ENCODE peak calls at places on chromosomes 4 and X, in six cellular contexts. B is AG10803, V is A549, S is neural crest cell, R is hepatocyte, I is stomach. E is an unnamed sample.

GRCh38 chr4:2263701-2264321 is 1.9 kb upstream of the MXD4 start:
- DNase-seq in I (no peak), S (no peak), R (no peak), V (no peak), B (no peak), E (no peak)

GRCh38 chr4:86043755-86044592 is 315.9 kb downstream of the MAPK10 start:
- DNase-seq in B (peak), R (peak), I (no peak), V (peak), S (peak), E (no peak)

GRCh38 chrX:51406688-51407519 is 74.3 kb downstream of the NUDT10 start:
- DNase-seq in V (no peak), R (no peak), I (no peak), B (no peak), S (no peak), E (no peak)

GRCh38 chrX:116198810-116199209 is 28.3 kb downstream of the AGTR2 start:
- DNase-seq in R (no peak), I (no peak), V (peak), S (no peak), B (no peak), E (peak)

GRCh38 chr4:39933689-39934590 is 43.8 kb downstream of the PDS5A start:
- DNase-seq in I (no peak), B (peak), R (no peak), V (no peak), S (no peak), E (no peak)

GRCh38 chr4:18593297-18594002 is 571.9 kb upstream of the LCORL start:
- DNase-seq in B (peak), R (peak), S (peak), I (peak), V (peak), E (peak)

GRCh38 chrX:101803451-101803850 is 128.4 kb downstream of the ZMAT1 start:
- DNase-seq in I (no peak), B (peak), V (peak), S (peak), R (peak), E (no peak)

GRCh38 chr4:153748378-153748777 is 11.4 kb downstream of the RNF175 start:
- DNase-seq in I (no peak), B (peak), V (no peak), R (peak), S (no peak), E (no peak)

GRCh38 chrX:46686003-46686645 is 72.8 kb downstream of the SLC9A7 start:
- DNase-seq in S (peak), R (peak), I (no peak), V (peak), B (peak), E (no peak)

GRCh38 chr4:94576163-94576562 is 124.4 kb downstream of the PDLIM5 start:
- DNase-seq in S (no peak), I (no peak), R (no peak), B (no peak), V (no peak), E (no peak)

GRCh38 chrX:39854772-39855747 is 242.7 kb downstream of the BCOR start:
- DNase-seq in B (no peak), I (no peak), V (no peak), S (no peak), R (no peak), E (no peak)

GRCh38 chr4:83208371-83208770 is 76.2 kb downstream of the COQ2 start:
- DNase-seq in V (peak), I (no peak), B (no peak), R (no peak), S (no peak), E (no peak)

GRCh38 chrX:153646620-153647373 is at the start of gene DUSP9:
- DNase-seq in I (peak), B (no peak), V (peak), R (peak), S (no peak), E (no peak)

GRCh38 chr4:96593422-96593821 is 753.5 kb downstream of the PDHA2 start:
- DNase-seq in S (no peak), R (peak), I (peak), V (no peak), B (no peak), E (peak)

GRCh38 chr4:170325599-170325998 is 235.8 kb upstream of the AADAT start:
- DNase-seq in V (no peak), S (no peak), R (no peak), I (no peak), B (no peak), E (peak)

GRCh38 chrX:65667503-65668355 is at the start of gene MSN:
- DNase-seq in B (peak), I (peak), S (peak), R (peak), V (peak), E (no peak)

GRCh38 chrX:118566359-118566758 is 70.7 kb downstream of the DOCK11 start:
- DNase-seq in B (peak), S (no peak), R (no peak), I (no peak), V (no peak), E (no peak)

GRCh38 chrX:140765043-140765784 is 55.7 kb downstream of the LINC00632 start:
- DNase-seq in R (peak), S (no peak), V (peak), B (peak), I (no peak), E (no peak)

GRCh38 chr4:123848615-123849014 is 452.0 kb downstream of the SPRY1 start:
- DNase-seq in R (no peak), B (peak), I (no peak), V (no peak), S (no peak), E (no peak)

GRCh38 chr4:80173387-80173786 is 23.9 kb upstream of the PRDM8 start:
- DNase-seq in S (no peak), B (peak), I (no peak), R (no peak), V (no peak), E (no peak)

GRCh38 chrX:121103381-121103780 is 56.0 kb downstream of the GLUD2 start:
- DNase-seq in B (no peak), V (no peak), R (no peak), S (no peak), I (no peak), E (no peak)

GRCh38 chr4:123233409-123233808 is 163.2 kb upstream of the SPRY1 start:
- DNase-seq in I (no peak), S (no peak), B (no peak), R (no peak), V (no peak), E (no peak)

GRCh38 chrX:133639726-133640125 is 224.4 kb upstream of the GPC4 start:
- DNase-seq in S (no peak), V (no peak), I (no peak), B (no peak), R (no peak), E (no peak)

GRCh38 chr4:17619416-17620105 is 5.1 kb downstream of the MED28 start:
- DNase-seq in S (no peak), V (no peak), B (peak), R (no peak), I (no peak), E (no peak)

GRCh38 chrX:57900961-57901360 is 9.3 kb downstream of the ZXDA start:
- DNase-seq in S (no peak), I (no peak), B (peak), R (no peak), V (no peak), E (no peak)

GRCh38 chrX:153924149-153924861 is 1.8 kb downstream of the ARHGAP4 start:
- DNase-seq in B (peak), V (peak), R (no peak), S (no peak), I (peak), E (no peak)

GRCh38 chr4:181569553-181569952 is 673.6 kb upstream of the TENM3 start:
- DNase-seq in S (no peak), R (peak), B (peak), V (peak), I (no peak), E (no peak)

GRCh38 chr4:171813195-171813955 is at the start of gene GALNTL6:
- DNase-seq in S (peak), V (peak), I (no peak), B (peak), R (peak), E (no peak)

GRCh38 chr4:5866841-5867782 is 25.8 kb downstream of the CRMP1 start:
- DNase-seq in R (no peak), I (no peak), V (no peak), B (no peak), S (no peak), E (no peak)

GRCh38 chrX:81174286-81174685 is 27.4 kb downstream of the HMGN5 start:
- DNase-seq in S (no peak), B (peak), R (peak), I (no peak), V (peak), E (no peak)

GRCh38 chr4:32142075-32142474 is 1421.9 kb downstream of the PCDH7 start:
- DNase-seq in S (no peak), V (no peak), B (no peak), R (no peak), I (no peak), E (no peak)

GRCh38 chr4:103011378-103012025 is 8.0 kb downstream of the SLC9B1 start:
- DNase-seq in V (no peak), R (peak), B (peak), S (no peak), I (peak), E (no peak)

GRCh38 chrX:112761239-112762207 is 79.1 kb downstream of the AMOT start:
- DNase-seq in I (no peak), V (no peak), S (no peak), B (no peak), R (no peak), E (no peak)

GRCh38 chrX:112759512-112759911 is 79.8 kb upstream of the LHFPL1 start:
- DNase-seq in S (no peak), B (no peak), I (no peak), R (no peak), V (no peak), E (no peak)

GRCh38 chrX:112760697-112761096 is 79.9 kb downstream of the AMOT start:
- DNase-seq in V (no peak), I (no peak), R (no peak), S (no peak), B (peak), E (no peak)
- TF ChIP-seq CTCF in V (no peak), I (no peak), R (peak), S (no peak), B (peak), E (peak)

GRCh38 chr4:73525611-73526010 is 44.1 kb downstream of the AFM start:
- DNase-seq in B (no peak), I (no peak), S (no peak), V (no peak), R (no peak), E (no peak)

GRCh38 chr4:73518340-73518739 is 36.8 kb downstream of the AFM start:
- DNase-seq in V (no peak), R (no peak), B (no peak), S (no peak), I (no peak), E (no peak)

GRCh38 chr4:73523126-73523525 is 41.6 kb downstream of the AFM start:
- DNase-seq in I (no peak), S (no peak), R (no peak), B (no peak), V (no peak), E (no peak)

GRCh38 chr4:73520821-73521220 is 39.3 kb downstream of the AFM start:
- DNase-seq in R (peak), S (no peak), I (no peak), B (peak), V (peak), E (no peak)
- TF ChIP-seq CTCF in R (no peak), S (no peak), I (no peak), B (peak), V (no peak), E (no peak)

DNA sequence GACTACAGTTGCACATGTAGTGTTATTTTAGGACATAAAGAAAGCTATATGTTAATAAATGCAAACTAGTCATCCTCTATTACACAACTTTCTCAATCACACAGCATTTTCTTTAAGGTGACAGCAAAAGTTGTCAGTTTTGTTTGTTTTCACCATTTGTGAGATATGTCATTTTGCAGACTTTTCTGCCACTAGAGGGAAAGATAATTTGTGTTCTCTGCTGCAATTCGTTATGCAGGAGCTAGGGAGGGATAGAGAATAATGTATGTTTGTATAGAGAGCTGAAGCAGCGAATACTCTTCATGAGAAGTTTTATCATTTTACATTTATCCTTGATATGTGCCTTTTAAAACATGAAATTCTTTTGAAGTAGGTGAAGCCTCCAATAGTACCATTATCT is 670.6 kb upstream of the ATOH1 start:
- DNase-seq in B (no peak), V (peak), I (no peak), S (no peak), R (no peak), E (no peak)
- TF ChIP-seq CTCF in B (no peak), V (no peak), I (peak), S (peak), R (peak), E (peak)

GRCh38 chr4:87423313-87424031 is 1.1 kb downstream of the NUDT9 start:
- DNase-seq in B (no peak), I (no peak), V (no peak), R (no peak), S (no peak), E (no peak)
- TF ChIP-seq CTCF in B (peak), I (no peak), V (peak), R (peak), S (no peak), E (no peak)

GRCh38 chrX:124228849-124229248 is 103.6 kb upstream of the TEX13D start:
- DNase-seq in V (no peak), I (no peak), S (no peak), R (no peak), B (no peak), E (no peak)

GRCh38 chrX:124226129-124226528 is 106.3 kb upstream of the TEX13D start:
- DNase-seq in I (no peak), S (no peak), R (no peak), V (no peak), B (no peak), E (no peak)

GRCh38 chrX:124229374-124229773 is 103.1 kb upstream of the TEX13D start:
- DNase-seq in S (no peak), V (no peak), I (no peak), R (no peak), B (no peak), E (no peak)

GRCh38 chrX:124217289-124218251 is 114.9 kb upstream of the TEX13D start:
- DNase-seq in R (no peak), B (peak), I (no peak), V (no peak), S (peak), E (no peak)

GRCh38 chrX:124223524-124223923 is 108.9 kb upstream of the TEX13D start:
- DNase-seq in I (no peak), S (peak), V (no peak), B (no peak), R (no peak), E (no peak)
- TF ChIP-seq CTCF in I (no peak), S (no peak), V (no peak), B (no peak), R (peak), E (no peak)

GRCh38 chrX:152155766-152156310 is 17.5 kb upstream of the MAGEA10 start:
- DNase-seq in R (no peak), I (no peak), S (no peak), B (no peak), V (no peak), E (no peak)
- TF ChIP-seq CTCF in R (no peak), I (no peak), S (no peak), B (no peak), V (no peak), E (no peak)

GRCh38 chr4:8016527-8016926 is 76.9 kb upstream of the AFAP1 start:
- DNase-seq in V (no peak), I (no peak), R (no peak), S (no peak), B (no peak), E (no peak)

GRCh38 chr4:8019396-8020365 is 80.0 kb upstream of the AFAP1 start:
- DNase-seq in I (peak), V (no peak), B (no peak), S (no peak), R (peak), E (no peak)

GRCh38 chr4:8013976-8014726 is 74.5 kb upstream of the AFAP1 start:
- DNase-seq in V (no peak), I (no peak), B (no peak), R (no peak), S (no peak), E (no peak)

GRCh38 chr4:8012517-8012916 is 72.9 kb upstream of the AFAP1 start:
- DNase-seq in S (no peak), R (no peak), B (no peak), I (no peak), V (no peak), E (no peak)

GRCh38 chr4:8015512-8015911 is 75.9 kb upstream of the AFAP1 start:
- DNase-seq in B (peak), V (peak), S (no peak), R (no peak), I (no peak), E (no peak)
- TF ChIP-seq CTCF in B (peak), V (peak), S (peak), R (peak), I (no peak), E (peak)

GRCh38 chr4:87502580-87503238 is 26.5 kb downstream of the SPARCL1 start:
- DNase-seq in I (no peak), S (no peak), V (no peak), B (peak), R (no peak), E (peak)

GRCh38 chr4:87506974-87507701 is 22.0 kb downstream of the SPARCL1 start:
- DNase-seq in R (no peak), S (no peak), V (no peak), I (no peak), B (peak), E (no peak)

GRCh38 chr4:87511500-87511899 is 17.7 kb downstream of the SPARCL1 start:
- DNase-seq in S (no peak), I (no peak), R (no peak), V (no peak), B (no peak), E (no peak)

GRCh38 chr4:87510747-87511146 is 18.4 kb downstream of the SPARCL1 start:
- DNase-seq in B (no peak), R (no peak), I (no peak), V (no peak), S (no peak), E (no peak)

DNA sequence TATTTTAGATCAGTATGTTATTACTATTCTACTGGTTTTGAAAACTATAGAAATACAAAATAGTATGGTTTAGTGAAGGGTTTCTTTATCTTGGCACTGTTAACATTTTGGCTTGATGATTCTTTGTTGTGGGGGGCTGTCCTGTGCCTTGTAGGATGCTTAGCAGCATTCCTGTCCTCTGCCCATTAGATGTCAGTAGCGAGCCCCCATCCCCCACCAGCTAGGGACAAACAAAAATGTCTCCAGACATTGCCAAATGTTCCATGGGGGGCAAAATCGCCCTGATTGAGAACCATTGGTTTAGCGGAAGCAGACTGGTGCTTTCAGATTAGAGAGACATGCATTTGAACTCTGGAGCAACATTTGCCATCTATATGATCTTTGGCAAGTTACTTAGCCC is 23.3 kb downstream of the SPARCL1 start:
- DNase-seq in I (no peak), V (no peak), B (no peak), R (no peak), S (no peak), E (no peak)
- TF ChIP-seq CTCF in I (no peak), V (no peak), B (no peak), R (no peak), S (no peak), E (peak)

GRCh38 chr4:1249731-1250526 is 999 bp upstream of the CTBP1 start:
- DNase-seq in R (peak), V (no peak), B (peak), I (no peak), S (no peak), E (no peak)

GRCh38 chr4:1247811-1248261 is 1.1 kb downstream of the CTBP1 start:
- DNase-seq in I (no peak), V (no peak), S (no peak), B (no peak), R (no peak), E (no peak)

GRCh38 chr4:1248262-1249147 is at the start of gene CTBP1:
- DNase-seq in I (peak), V (peak), B (peak), S (peak), R (peak), E (no peak)

GRCh38 chr4:1250527-1250812 is 1.5 kb upstream of the CTBP1 start:
- DNase-seq in V (no peak), I (no peak), S (no peak), R (no peak), B (no peak), E (no peak)

GRCh38 chr4:1249148-1249730 is 309 bp upstream of the CTBP1 start:
- DNase-seq in I (peak), V (peak), B (peak), S (peak), R (peak), E (peak)
- TF ChIP-seq CTCF in I (no peak), V (no peak), B (no peak), S (no peak), R (no peak), E (no peak)

DNA sequence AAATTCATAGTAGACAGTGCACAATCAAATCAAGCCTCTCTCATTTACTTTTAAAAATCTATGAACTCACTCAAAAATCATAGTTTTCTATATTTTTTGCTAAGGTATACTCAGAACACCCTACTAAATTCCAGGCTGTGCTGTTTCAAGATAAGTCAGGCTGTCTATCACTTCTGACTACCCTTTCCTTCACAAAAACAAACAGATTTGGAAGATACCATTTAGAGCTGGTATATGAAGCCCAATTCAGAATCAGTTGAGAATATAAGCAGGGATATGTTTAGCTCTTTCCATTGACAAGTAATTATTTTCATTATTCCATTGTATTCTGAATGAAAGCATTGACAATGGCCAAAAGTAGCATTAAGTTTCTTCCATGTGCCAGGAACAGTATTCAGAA is 53.1 kb downstream of the CXCL1 start:
- DNase-seq in I (no peak), R (no peak), B (no peak), V (no peak), S (no peak), E (no peak)
- TF ChIP-seq CTCF in I (no peak), R (no peak), B (no peak), V (no peak), S (no peak), E (no peak)